ENCODE peak calls at places on chromosomes 6 and 20, in seven cellular contexts. W, N, C, Z, J, P and K are unnamed samples.
A peak's percentile ranks its signal among the peaks of the same experiment; 100 is the strongest.

GRCh38 chr6:43817192-43817591 is 47.2 kb downstream of the VEGFA start:
- DNase-seq in Z (peak; percentile 69), N (peak; percentile 40), C (peak; percentile 74), J (peak; percentile 75), P (peak; percentile 55), W (peak; percentile 37), K (peak; percentile 42)

GRCh38 chr6:61809004-61809595 is 476.9 kb downstream of the KHDRBS2 start:
- DNase-seq in C (peak; percentile 60), J (peak; percentile 26), Z (peak; percentile 36), P (peak; percentile 39), N (peak; percentile 37), W (no peak), K (peak; percentile 23)

GRCh38 chr6:39882567-39882953 is 51.7 kb downstream of the MOCS1 start:
- DNase-seq in Z (peak; percentile 76), P (no peak), W (no peak), C (peak; percentile 17), N (no peak), J (peak; percentile 33), K (no peak)

GRCh38 chr6:135145509-135145865 is 35.6 kb upstream of the MYB start:
- DNase-seq in Z (peak; percentile 17), W (no peak), C (no peak), N (no peak), P (no peak), J (no peak), K (no peak)

GRCh38 chr6:42136508-42137191 is 5.8 kb downstream of the C6orf132 start:
- DNase-seq in C (peak; percentile 91), P (peak; percentile 85), Z (peak; percentile 82), N (peak; percentile 90), J (peak; percentile 76), W (peak; percentile 88), K (peak; percentile 75)

GRCh38 chr6:43947860-43948259 is 177.8 kb downstream of the VEGFA start:
- DNase-seq in Z (no peak), N (no peak), C (no peak), P (no peak), W (no peak), J (no peak), K (no peak)

GRCh38 chr20:35601021-35601973 is 14.3 kb upstream of the SPAG4 start:
- DNase-seq in J (peak; percentile 88), C (peak; percentile 86), N (peak; percentile 92), W (no peak), Z (peak; percentile 87), P (no peak), K (peak; percentile 63)

GRCh38 chr6:40340196-40340595 is 247.0 kb downstream of the LRFN2 start:
- DNase-seq in P (no peak), J (no peak), W (no peak), Z (no peak), C (no peak), N (no peak), K (no peak)

GRCh38 chr20:25058797-25059486 is 1.0 kb upstream of the ACSS1 start:
- DNase-seq in W (no peak), J (peak; percentile 60), C (peak; percentile 23), N (peak; percentile 40), Z (peak; percentile 30), P (peak; percentile 37), K (no peak)

GRCh38 chr20:49685809-49686208 is 27.9 kb downstream of the B4GALT5 start:
- DNase-seq in J (no peak), N (no peak), C (no peak), W (no peak), P (peak; percentile 49), Z (peak; percentile 83), K (no peak)

GRCh38 chr6:84428300-84428907 is 201.0 kb upstream of the CEP162 start:
- DNase-seq in Z (peak; percentile 76), W (peak; percentile 44), N (peak; percentile 70), C (peak; percentile 78), J (peak; percentile 76), P (peak; percentile 71), K (peak; percentile 21)

GRCh38 chr20:31576751-31577150 is 28.3 kb upstream of the ID1 start:
- DNase-seq in J (no peak), W (no peak), P (no peak), Z (no peak), C (no peak), N (no peak), K (no peak)
- TF ChIP-seq EZH2phosphoT487 in J (no peak), W (no peak), P (no peak), Z (no peak), C (no peak), N (no peak), K (no peak)

DNA sequence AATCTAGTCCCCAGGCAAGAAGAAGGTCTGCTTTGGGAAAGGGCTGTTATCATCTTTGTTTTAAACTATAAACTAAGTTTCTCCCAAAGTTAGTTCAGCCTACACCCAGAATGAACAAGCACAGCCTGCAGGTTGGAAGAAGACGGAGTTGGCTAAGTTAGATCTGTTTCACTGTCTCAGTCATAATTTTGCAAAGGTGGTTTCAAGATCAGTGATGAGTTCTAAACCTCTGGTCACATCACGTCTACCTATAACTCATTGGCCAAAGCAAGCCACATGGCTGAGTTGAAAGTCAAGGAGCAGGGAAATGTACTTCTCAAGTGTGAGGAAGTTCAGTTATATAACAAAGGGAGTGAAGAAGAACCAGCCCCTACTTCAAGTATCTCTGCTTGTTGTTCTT is 50.5 kb upstream of the ECI2 start:
- DNase-seq in C (no peak), N (no peak), J (no peak), W (no peak), P (no peak), Z (no peak), K (no peak)
- H3K4me2 ChIP-seq in C (no peak overlapping the region), N (no peak overlapping the region), J (no peak overlapping the region), W (no peak overlapping the region), P (no peak overlapping the region), Z (no peak overlapping the region), K (no peak overlapping the region)

GRCh38 chr20:4109307-4109564 is 93.9 kb upstream of the RNF24 start:
- DNase-seq in N (no peak), W (no peak), C (no peak), Z (no peak), P (no peak), J (no peak), K (no peak)

GRCh38 chr20:4110885-4111284 is 95.5 kb upstream of the RNF24 start:
- DNase-seq in P (no peak), C (no peak), J (no peak), N (no peak), Z (no peak), W (no peak), K (no peak)

GRCh38 chr20:4111440-4112411 is 96.4 kb upstream of the RNF24 start:
- DNase-seq in J (no peak), N (no peak), C (no peak), P (no peak), W (no peak), Z (no peak), K (no peak)

GRCh38 chr20:4108495-4109306 is 93.3 kb upstream of the RNF24 start:
- DNase-seq in N (peak; percentile 88), W (peak; percentile 83), J (peak; percentile 86), Z (peak; percentile 86), C (peak; percentile 95), P (peak; percentile 87), K (peak; percentile 83)

GRCh38 chr20:4109587-4109986 is 94.2 kb upstream of the RNF24 start:
- DNase-seq in N (no peak), P (peak; percentile 87), W (no peak), J (no peak), C (no peak), Z (peak; percentile 26), K (no peak)
- TF ChIP-seq EZH2phosphoT487 in N (no peak), P (no peak), W (no peak), J (no peak), C (no peak), Z (no peak), K (no peak)

GRCh38 chr6:112800439-112800838 is 453.3 kb downstream of the RFPL4B start:
- DNase-seq in P (no peak), J (no peak), Z (peak; percentile 37), N (no peak), W (no peak), C (no peak), K (no peak)

GRCh38 chr6:112799889-112800288 is 452.8 kb downstream of the RFPL4B start:
- DNase-seq in J (no peak), W (no peak), C (no peak), P (no peak), Z (no peak), N (no peak), K (no peak)

GRCh38 chr6:112801681-112802080 is 454.6 kb downstream of the RFPL4B start:
- DNase-seq in Z (no peak), C (no peak), P (no peak), N (no peak), J (no peak), W (no peak), K (no peak)

GRCh38 chr6:112800916-112801315 is 453.8 kb downstream of the RFPL4B start:
- DNase-seq in P (no peak), J (no peak), Z (peak; percentile 7), N (no peak), W (no peak), C (no peak), K (no peak)

DNA sequence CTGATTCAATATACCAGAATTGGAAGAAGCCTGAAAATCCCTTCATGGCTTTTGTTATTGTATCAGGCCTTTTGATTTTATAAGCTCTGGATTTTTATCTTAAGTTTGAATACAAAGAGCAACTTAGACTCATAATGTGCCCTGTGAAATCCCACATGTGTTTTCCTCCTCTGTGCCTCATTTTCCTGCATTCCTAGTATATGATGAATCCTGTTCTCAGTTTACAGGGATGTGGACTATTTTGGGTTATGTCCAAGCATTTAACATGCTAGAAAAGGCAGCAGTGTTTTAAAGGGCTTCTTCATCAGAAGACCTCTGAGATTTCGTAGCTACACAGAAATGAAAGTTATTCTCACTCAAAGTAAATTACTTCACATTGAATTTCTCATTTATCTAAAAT is 455.0 kb downstream of the RFPL4B start:
- DNase-seq in C (no peak), N (no peak), W (no peak), P (peak; percentile 63), J (peak; percentile 25), Z (peak; percentile 73), K (no peak)
- H3K4me2 ChIP-seq in C (no peak overlapping the region), N (no peak overlapping the region), W (peak overlapping the region; percentile 31), P (peak overlapping the region; percentile 40), J (peak overlapping the region; percentile 35), Z (peak overlapping the region; percentile 74), K (no peak overlapping the region)

GRCh38 chr6:5425797-5426196 is 164.5 kb downstream of the FARS2 start:
- DNase-seq in C (no peak), Z (no peak), W (no peak), J (no peak), N (no peak), P (no peak), K (no peak)
- TF ChIP-seq EZH2phosphoT487 in C (no peak), Z (no peak), W (no peak), J (no peak), N (no peak), P (no peak), K (no peak)

GRCh38 chr20:56443654-56444540 is 24.5 kb upstream of the RTF2 start:
- DNase-seq in N (no peak), J (no peak), P (no peak), W (no peak), Z (no peak), C (peak; percentile 32), K (no peak)

GRCh38 chr20:56440346-56441007 is 27.9 kb upstream of the RTF2 start:
- DNase-seq in Z (no peak), C (no peak), N (no peak), W (no peak), P (no peak), J (no peak), K (no peak)

GRCh38 chr20:56437196-56437960 is 25.3 kb downstream of the CASS4 start:
- DNase-seq in J (no peak), C (no peak), N (no peak), P (no peak), W (no peak), Z (no peak), K (no peak)

GRCh38 chr20:56442381-56443365 is 25.8 kb upstream of the RTF2 start:
- DNase-seq in J (no peak), N (no peak), C (no peak), Z (no peak), W (no peak), P (no peak), K (no peak)

GRCh38 chr20:56439784-56440291 is 27.8 kb downstream of the CASS4 start:
- DNase-seq in W (no peak), Z (peak; percentile 99), N (no peak), P (no peak), J (peak; percentile 30), C (no peak), K (no peak)
- H3K4me2 ChIP-seq in W (no peak overlapping the region), Z (peak overlapping the region; percentile 45), N (no peak overlapping the region), P (no peak overlapping the region), J (peak overlapping the region; percentile 1), C (no peak overlapping the region), K (no peak overlapping the region)